ENCODE peak calls at places on chromosomes 11 and 22, in seven cellular contexts. One of them, this sample, is unnamed.

GRCh38 chr11:55942785-55943392 is 6.7 kb upstream of the OR5I1 start:
- DNase-seq in CD8-positive, alpha-beta T cell: no peak
- DNase-seq in cardiac muscle cell: peak; percentile 27
- DNase-seq in body of pancreas: no peak
- DNase-seq in GM12865: peak; percentile 53
- DNase-seq in MCF 10A: peak; percentile 23
- DNase-seq in RWPE1: peak; percentile 3
- DNase-seq in this sample: peak; percentile 26

GRCh38 chr11:114794048-114794684 is 115.8 kb downstream of the NXPE2 start:
- DNase-seq in CD8-positive, alpha-beta T cell: no peak
- DNase-seq in cardiac muscle cell: no peak
- DNase-seq in body of pancreas: no peak
- DNase-seq in GM12865: no peak
- DNase-seq in MCF 10A: no peak
- DNase-seq in RWPE1: no peak
- DNase-seq in this sample: no peak

GRCh38 chr11:2375964-2376551 is 1.1 kb upstream of the CD81 start:
- DNase-seq in CD8-positive, alpha-beta T cell: no peak
- DNase-seq in cardiac muscle cell: no peak
- DNase-seq in body of pancreas: peak; percentile 61
- DNase-seq in GM12865: no peak
- DNase-seq in MCF 10A: no peak
- DNase-seq in RWPE1: no peak
- DNase-seq in this sample: no peak

GRCh38 chr11:3853935-3854659 is 1.4 kb upstream of the STIM1 start:
- DNase-seq in CD8-positive, alpha-beta T cell: peak; percentile 48
- DNase-seq in cardiac muscle cell: no peak
- DNase-seq in body of pancreas: peak; percentile 28
- DNase-seq in GM12865: peak; percentile 92
- DNase-seq in MCF 10A: no peak
- DNase-seq in RWPE1: no peak
- DNase-seq in this sample: no peak

GRCh38 chr11:62602141-62603071 is 741 bp upstream of the MTA2 start:
- DNase-seq in CD8-positive, alpha-beta T cell: no peak
- DNase-seq in cardiac muscle cell: peak; percentile 82
- DNase-seq in body of pancreas: peak; percentile 63
- DNase-seq in GM12865: no peak
- DNase-seq in MCF 10A: no peak
- DNase-seq in RWPE1: peak; percentile 79
- DNase-seq in this sample: peak; percentile 47

GRCh38 chr22:46933526-46933925 is 171.1 kb downstream of the TBC1D22A start:
- DNase-seq in CD8-positive, alpha-beta T cell: no peak
- DNase-seq in cardiac muscle cell: no peak
- DNase-seq in body of pancreas: no peak
- DNase-seq in GM12865: peak; percentile 19
- DNase-seq in MCF 10A: no peak
- DNase-seq in RWPE1: no peak
- DNase-seq in this sample: no peak

GRCh38 chr22:26550498-26551033 is 38.3 kb upstream of the TFIP11 start:
- DNase-seq in CD8-positive, alpha-beta T cell: no peak
- DNase-seq in cardiac muscle cell: peak; percentile 83
- DNase-seq in body of pancreas: peak; percentile 67
- DNase-seq in GM12865: no peak
- DNase-seq in MCF 10A: no peak
- DNase-seq in RWPE1: no peak
- DNase-seq in this sample: no peak

GRCh38 chr11:100769165-100769564 is 82.1 kb downstream of the ARHGAP42 start:
- DNase-seq in CD8-positive, alpha-beta T cell: no peak
- DNase-seq in cardiac muscle cell: no peak
- DNase-seq in body of pancreas: no peak
- DNase-seq in GM12865: no peak
- DNase-seq in MCF 10A: no peak
- DNase-seq in RWPE1: no peak
- DNase-seq in this sample: no peak

GRCh38 chr11:66956689-66957290 is 1.4 kb downstream of the PC start:
- DNase-seq in CD8-positive, alpha-beta T cell: no peak
- DNase-seq in cardiac muscle cell: peak; percentile 66
- DNase-seq in body of pancreas: no peak
- DNase-seq in GM12865: no peak
- DNase-seq in MCF 10A: peak; percentile 77
- DNase-seq in RWPE1: peak; percentile 52
- DNase-seq in this sample: no peak

GRCh38 chr11:60457576-60457975 is 1.9 kb downstream of the MS4A1 start:
- DNase-seq in CD8-positive, alpha-beta T cell: no peak
- DNase-seq in cardiac muscle cell: no peak
- DNase-seq in body of pancreas: no peak
- DNase-seq in GM12865: peak; percentile 82
- DNase-seq in MCF 10A: no peak
- DNase-seq in RWPE1: no peak
- DNase-seq in this sample: no peak

GRCh38 chr11:65648997-65649491 is 11.1 kb downstream of the SIPA1 start:
- DNase-seq in CD8-positive, alpha-beta T cell: no peak
- DNase-seq in cardiac muscle cell: no peak
- DNase-seq in body of pancreas: no peak
- DNase-seq in GM12865: no peak
- DNase-seq in MCF 10A: no peak
- DNase-seq in RWPE1: no peak
- DNase-seq in this sample: no peak

GRCh38 chr22:25113316-25113721 is 86.3 kb upstream of the CRYBB3 start:
- DNase-seq in CD8-positive, alpha-beta T cell: no peak
- DNase-seq in cardiac muscle cell: no peak
- DNase-seq in body of pancreas: no peak
- DNase-seq in GM12865: no peak
- DNase-seq in MCF 10A: no peak
- DNase-seq in RWPE1: no peak
- DNase-seq in this sample: no peak

GRCh38 chr11:70456921-70457532 is 58.7 kb downstream of the CTTN start:
- DNase-seq in CD8-positive, alpha-beta T cell: no peak
- DNase-seq in cardiac muscle cell: peak; percentile 80
- DNase-seq in body of pancreas: no peak
- DNase-seq in GM12865: peak; percentile 66
- DNase-seq in MCF 10A: no peak
- DNase-seq in RWPE1: no peak
- DNase-seq in this sample: no peak

GRCh38 chr22:35610741-35611140 is 6.4 kb downstream of the MB start:
- DNase-seq in CD8-positive, alpha-beta T cell: no peak
- DNase-seq in cardiac muscle cell: no peak
- DNase-seq in body of pancreas: no peak
- DNase-seq in GM12865: no peak
- DNase-seq in MCF 10A: no peak
- DNase-seq in RWPE1: no peak
- DNase-seq in this sample: no peak

GRCh38 chr22:27512283-27512761 is 289.2 kb downstream of the MN1 start:
- DNase-seq in CD8-positive, alpha-beta T cell: no peak
- DNase-seq in cardiac muscle cell: peak; percentile 98
- DNase-seq in body of pancreas: peak; percentile 63
- DNase-seq in GM12865: no peak
- DNase-seq in MCF 10A: peak; percentile 90
- DNase-seq in RWPE1: peak; percentile 90
- DNase-seq in this sample: no peak

GRCh38 chr11:3944198-3944597 is 88.7 kb downstream of the STIM1 start:
- DNase-seq in CD8-positive, alpha-beta T cell: no peak
- DNase-seq in cardiac muscle cell: peak; percentile 44
- DNase-seq in body of pancreas: no peak
- DNase-seq in GM12865: no peak
- DNase-seq in MCF 10A: no peak
- DNase-seq in RWPE1: no peak
- DNase-seq in this sample: no peak

GRCh38 chr22:28246392-28246791 is 327.3 kb upstream of the PITPNB start:
- DNase-seq in CD8-positive, alpha-beta T cell: no peak
- DNase-seq in cardiac muscle cell: peak; percentile 64
- DNase-seq in body of pancreas: no peak
- DNase-seq in GM12865: no peak
- DNase-seq in MCF 10A: no peak
- DNase-seq in RWPE1: no peak
- DNase-seq in this sample: no peak

GRCh38 chr11:63768232-63769043 is at the start of gene ZFTA:
- DNase-seq in CD8-positive, alpha-beta T cell: peak; percentile 33
- DNase-seq in cardiac muscle cell: peak; percentile 70
- DNase-seq in body of pancreas: peak; percentile 63
- DNase-seq in GM12865: peak; percentile 74
- DNase-seq in MCF 10A: peak; percentile 50
- DNase-seq in RWPE1: peak; percentile 58
- DNase-seq in this sample: peak; percentile 83

GRCh38 chr22:48084041-48084748 is 1321.7 kb downstream of the TBC1D22A start:
- DNase-seq in CD8-positive, alpha-beta T cell: no peak
- DNase-seq in cardiac muscle cell: no peak
- DNase-seq in body of pancreas: no peak
- DNase-seq in GM12865: peak; percentile 74
- DNase-seq in MCF 10A: no peak
- DNase-seq in RWPE1: no peak
- DNase-seq in this sample: no peak

GRCh38 chr11:76560219-76560618 is 110.3 kb downstream of the LRRC32 start:
- DNase-seq in CD8-positive, alpha-beta T cell: no peak
- DNase-seq in cardiac muscle cell: no peak
- DNase-seq in body of pancreas: no peak
- DNase-seq in GM12865: peak; percentile 14
- DNase-seq in MCF 10A: peak; percentile 42
- DNase-seq in RWPE1: no peak
- DNase-seq in this sample: no peak

DNA sequence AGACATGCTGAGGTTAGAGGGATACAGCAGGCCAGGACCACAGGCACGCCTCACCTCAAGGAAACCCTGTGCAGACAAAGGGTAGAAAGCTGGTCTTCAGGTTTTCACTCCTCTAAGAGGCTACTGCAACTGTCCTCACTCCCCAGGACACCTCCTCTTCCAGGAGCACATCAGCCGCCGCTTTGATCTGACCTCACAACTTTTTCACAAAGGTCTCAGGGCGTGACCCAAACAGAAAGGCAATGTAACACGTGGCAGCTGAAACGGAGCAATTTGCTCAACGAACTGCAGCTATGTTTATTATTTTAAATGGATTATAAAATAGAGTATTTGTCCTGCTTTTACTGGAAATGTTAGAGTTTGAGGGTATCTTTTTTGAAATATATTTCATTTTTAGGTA is 46.1 kb downstream of the LARGE1 start:
- DNase-seq in CD8-positive, alpha-beta T cell: no peak
- DNase-seq in cardiac muscle cell: no peak
- DNase-seq in body of pancreas: no peak
- DNase-seq in GM12865: no peak
- DNase-seq in MCF 10A: no peak
- DNase-seq in RWPE1: no peak
- DNase-seq in this sample: no peak
- TF ChIP-seq CTCF in CD8-positive, alpha-beta T cell: no peak
- TF ChIP-seq CTCF in cardiac muscle cell: no peak
- TF ChIP-seq CTCF in body of pancreas: no peak
- TF ChIP-seq CTCF in GM12865: no peak
- TF ChIP-seq CTCF in MCF 10A: no peak
- TF ChIP-seq CTCF in RWPE1: no peak
- TF ChIP-seq CTCF in this sample: no peak

GRCh38 chr22:50025993-50026392 is 13.4 kb upstream of the IL17REL start:
- DNase-seq in CD8-positive, alpha-beta T cell: no peak
- DNase-seq in cardiac muscle cell: no peak
- DNase-seq in body of pancreas: no peak
- DNase-seq in GM12865: no peak
- DNase-seq in MCF 10A: no peak
- DNase-seq in RWPE1: no peak
- DNase-seq in this sample: no peak

GRCh38 chr22:50030315-50031188 is 18.0 kb upstream of the IL17REL start:
- DNase-seq in CD8-positive, alpha-beta T cell: peak; percentile 59
- DNase-seq in cardiac muscle cell: peak; percentile 76
- DNase-seq in body of pancreas: peak; percentile 82
- DNase-seq in GM12865: peak; percentile 88
- DNase-seq in MCF 10A: peak; percentile 79
- DNase-seq in RWPE1: peak; percentile 69
- DNase-seq in this sample: peak; percentile 78

GRCh38 chr22:50031189-50032091 is 18.9 kb upstream of the IL17REL start:
- DNase-seq in CD8-positive, alpha-beta T cell: no peak
- DNase-seq in cardiac muscle cell: no peak
- DNase-seq in body of pancreas: no peak
- DNase-seq in GM12865: no peak
- DNase-seq in MCF 10A: no peak
- DNase-seq in RWPE1: no peak
- DNase-seq in this sample: peak; percentile 3

GRCh38 chr22:50032109-50032871 is 19.7 kb upstream of the IL17REL start:
- DNase-seq in CD8-positive, alpha-beta T cell: no peak
- DNase-seq in cardiac muscle cell: no peak
- DNase-seq in body of pancreas: no peak
- DNase-seq in GM12865: no peak
- DNase-seq in MCF 10A: no peak
- DNase-seq in RWPE1: no peak
- DNase-seq in this sample: no peak

DNA sequence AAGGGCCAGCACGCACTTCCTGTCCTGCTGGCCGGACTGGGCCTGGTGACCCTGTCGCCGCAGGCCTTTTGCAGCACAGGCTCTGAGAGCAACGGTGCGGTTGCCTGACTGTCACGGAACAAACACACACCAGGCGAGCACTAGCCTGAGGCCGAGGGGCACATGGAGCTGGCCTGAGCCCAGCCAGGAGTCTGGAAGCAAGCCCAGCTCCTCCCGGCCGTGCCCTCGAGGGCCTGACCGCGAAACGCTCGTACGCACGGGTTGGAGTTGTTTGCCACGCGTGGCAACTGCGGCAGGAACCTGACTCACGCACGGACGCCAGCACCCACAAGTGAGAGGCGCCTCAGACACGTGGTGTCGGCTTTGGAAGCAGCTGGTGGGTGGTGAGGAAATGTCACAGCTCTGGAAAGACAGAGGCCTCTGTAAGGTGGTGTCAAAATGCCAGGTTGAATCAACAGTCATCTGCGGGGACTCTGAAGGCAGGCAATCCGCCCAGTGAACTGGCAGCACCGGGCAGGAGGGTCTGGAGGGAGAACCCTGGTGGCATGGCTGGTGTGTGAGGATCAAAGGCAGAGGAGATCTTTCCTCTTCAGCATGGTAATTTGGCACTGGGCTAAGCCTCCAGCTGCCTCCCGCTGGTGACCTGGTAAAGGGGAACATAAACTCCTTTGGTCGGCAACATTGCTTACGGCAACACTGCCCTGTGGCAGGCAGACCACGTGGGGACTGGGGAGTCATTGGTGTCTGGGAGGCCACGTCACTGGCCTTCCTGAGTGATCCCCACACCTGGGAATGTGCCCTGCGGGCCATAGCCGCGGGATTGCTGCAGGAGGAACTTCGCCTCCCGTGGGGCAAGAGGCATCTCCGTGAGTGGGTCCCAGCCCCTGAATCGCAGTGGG is 15.3 kb upstream of the IL17REL start:
- DNase-seq in CD8-positive, alpha-beta T cell: no peak
- DNase-seq in cardiac muscle cell: no peak
- DNase-seq in body of pancreas: no peak
- DNase-seq in GM12865: no peak
- DNase-seq in MCF 10A: peak; percentile 75
- DNase-seq in RWPE1: peak; percentile 54
- DNase-seq in this sample: no peak
- TF ChIP-seq CTCF in CD8-positive, alpha-beta T cell: no peak
- TF ChIP-seq CTCF in cardiac muscle cell: no peak
- TF ChIP-seq CTCF in body of pancreas: no peak
- TF ChIP-seq CTCF in GM12865: no peak
- TF ChIP-seq CTCF in MCF 10A: no peak
- TF ChIP-seq CTCF in RWPE1: no peak
- TF ChIP-seq CTCF in this sample: no peak

GRCh38 chr11:44326615-44327475 is 16.9 kb upstream of the ALX4 start:
- DNase-seq in CD8-positive, alpha-beta T cell: no peak
- DNase-seq in cardiac muscle cell: peak; percentile 26
- DNase-seq in body of pancreas: no peak
- DNase-seq in GM12865: no peak
- DNase-seq in MCF 10A: peak; percentile 25
- DNase-seq in RWPE1: no peak
- DNase-seq in this sample: no peak
- TF ChIP-seq CTCF in CD8-positive, alpha-beta T cell: no peak
- TF ChIP-seq CTCF in cardiac muscle cell: no peak
- TF ChIP-seq CTCF in body of pancreas: no peak
- TF ChIP-seq CTCF in GM12865: no peak
- TF ChIP-seq CTCF in MCF 10A: no peak
- TF ChIP-seq CTCF in RWPE1: no peak
- TF ChIP-seq CTCF in this sample: no peak

GRCh38 chr11:107282195-107282594 is 175.4 kb downstream of the CWF19L2 start:
- DNase-seq in CD8-positive, alpha-beta T cell: no peak
- DNase-seq in cardiac muscle cell: no peak
- DNase-seq in body of pancreas: no peak
- DNase-seq in GM12865: no peak
- DNase-seq in MCF 10A: no peak
- DNase-seq in RWPE1: no peak
- DNase-seq in this sample: no peak
- TF ChIP-seq CTCF in CD8-positive, alpha-beta T cell: no peak
- TF ChIP-seq CTCF in cardiac muscle cell: no peak
- TF ChIP-seq CTCF in body of pancreas: no peak
- TF ChIP-seq CTCF in GM12865: no peak
- TF ChIP-seq CTCF in MCF 10A: no peak
- TF ChIP-seq CTCF in RWPE1: no peak
- TF ChIP-seq CTCF in this sample: no peak

This sample was measured in endothelial cell.